ENCODE peak calls at places on chromosomes 12 and 14, in ten cellular contexts. U is cardiac muscle cell; H is bronchial epithelial cell; W is CD8-positive, alpha-beta memory T cell; O is AG10803; Q is ovary; V is choroid plexus epithelial cell; L is uterus; P is transverse colon; T is ascending aorta. S is an unnamed sample.

GRCh38 chr12:51622564-51622963 is 31.5 kb downstream of the SCN8A start:
- DNase-seq in U (no peak), H (no peak), W (no peak), O (peak), Q (no peak), V (peak), L (no peak), P (no peak), T (no peak), S (no peak)

GRCh38 chr12:95736631-95737030 is 53.9 kb downstream of the NTN4 start:
- DNase-seq in U (no peak), H (no peak), W (no peak), O (peak), Q (no peak), V (no peak), L (no peak), P (no peak), T (no peak), S (no peak)

GRCh38 chr12:97173672-97174385 is 266.8 kb downstream of the NEDD1 start:
- DNase-seq in U (no peak), H (no peak), W (no peak), O (no peak), Q (no peak), V (no peak), L (no peak), P (no peak), T (no peak), S (no peak)

GRCh38 chr14:89534896-89535615 is 118.0 kb upstream of the FOXN3 start:
- DNase-seq in U (no peak), H (no peak), W (no peak), O (peak), Q (no peak), V (peak), L (no peak), P (no peak), T (no peak), S (no peak)

GRCh38 chr12:47812797-47813490 is 6.8 kb downstream of the HDAC7 start:
- DNase-seq in U (peak), H (peak), W (peak), O (peak), Q (peak), V (peak), L (peak), P (peak), T (peak), S (peak)

GRCh38 chr14:82180057-82180620 is 646.5 kb upstream of the SEL1L start:
- DNase-seq in U (no peak), H (no peak), W (no peak), O (no peak), Q (no peak), V (no peak), L (no peak), P (no peak), T (no peak), S (no peak)

GRCh38 chr12:77062846-77063461 is 2.4 kb downstream of the E2F7 start:
- DNase-seq in U (no peak), H (peak), W (no peak), O (no peak), Q (peak), V (peak), L (peak), P (no peak), T (no peak), S (no peak)

GRCh38 chr12:131124487-131125280 is 171.0 kb downstream of the ADGRD1 start:
- DNase-seq in U (no peak), H (no peak), W (no peak), O (no peak), Q (no peak), V (no peak), L (no peak), P (no peak), T (no peak), S (no peak)

GRCh38 chr14:96126339-96126770 is 78.3 kb upstream of the BDKRB2 start:
- DNase-seq in U (no peak), H (no peak), W (peak), O (peak), Q (no peak), V (peak), L (no peak), P (no peak), T (no peak), S (peak)

GRCh38 chr12:129772463-129773169 is 131.2 kb downstream of the TMEM132D start:
- DNase-seq in U (no peak), H (no peak), W (no peak), O (no peak), Q (no peak), V (peak), L (no peak), P (no peak), T (no peak), S (no peak)

GRCh38 chr14:73741386-73741875 is 27.2 kb upstream of the PNMA1 start:
- DNase-seq in U (no peak), H (peak), W (peak), O (no peak), Q (peak), V (peak), L (peak), P (peak), T (no peak), S (peak)

GRCh38 chr14:22225526-22226133 is 363.4 kb downstream of the DAD1 start:
- DNase-seq in U (no peak), H (peak), W (no peak), O (peak), Q (no peak), V (peak), L (no peak), P (no peak), T (no peak), S (no peak)

GRCh38 chr14:79271122-79271521 is 940.2 kb downstream of the DIO2 start:
- DNase-seq in U (no peak), H (no peak), W (no peak), O (no peak), Q (no peak), V (no peak), L (no peak), P (no peak), T (no peak), S (no peak)

GRCh38 chr12:19981944-19982343 is 386.4 kb upstream of the PDE3A start:
- DNase-seq in U (no peak), H (no peak), W (no peak), O (no peak), Q (no peak), V (no peak), L (no peak), P (no peak), T (no peak), S (no peak)

GRCh38 chr12:121282072-121282742 is 14.3 kb downstream of the CAMKK2 start:
- DNase-seq in U (no peak), H (no peak), W (no peak), O (no peak), Q (no peak), V (no peak), L (no peak), P (no peak), T (no peak), S (no peak)

DNA sequence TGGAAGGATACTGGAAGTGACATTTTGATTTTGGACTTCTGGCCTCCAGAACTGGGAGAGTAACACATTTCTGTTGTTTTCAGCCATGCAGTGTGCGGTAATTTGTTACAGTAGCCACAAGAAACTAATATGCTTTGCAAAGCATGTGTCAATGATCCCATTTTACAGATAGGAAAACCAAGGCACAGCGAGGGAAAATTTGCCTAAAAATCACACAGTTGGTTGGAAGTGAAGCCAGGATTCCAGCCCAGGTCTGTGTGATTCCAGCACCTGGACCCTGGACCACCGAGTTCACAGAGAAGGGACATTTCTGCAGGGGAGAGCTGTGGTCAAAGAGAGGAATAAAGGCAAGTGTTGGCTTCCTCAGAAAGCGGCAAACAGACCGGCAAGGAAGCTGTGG is 106.7 kb upstream of the MED13L start:
- DNase-seq in U (no peak), H (no peak), W (no peak), O (no peak), Q (no peak), V (no peak), L (no peak), P (no peak), T (no peak), S (no peak)
- H3K4me3 ChIP-seq in U (no peak), H (no peak), W (no peak), O (no peak), Q (no peak), V (no peak), L (no peak), P (no peak), T (no peak), S (no peak)

GRCh38 chr14:65462411-65462810 is 49.9 kb downstream of the FUT8 start:
- DNase-seq in U (no peak), H (peak), W (no peak), O (peak), Q (no peak), V (peak), L (no peak), P (no peak), T (no peak), S (no peak)
- H3K4me3 ChIP-seq in U (no peak), H (no peak), W (no peak), O (no peak), Q (no peak), V (no peak), L (no peak), P (no peak), T (no peak), S (no peak)

DNA sequence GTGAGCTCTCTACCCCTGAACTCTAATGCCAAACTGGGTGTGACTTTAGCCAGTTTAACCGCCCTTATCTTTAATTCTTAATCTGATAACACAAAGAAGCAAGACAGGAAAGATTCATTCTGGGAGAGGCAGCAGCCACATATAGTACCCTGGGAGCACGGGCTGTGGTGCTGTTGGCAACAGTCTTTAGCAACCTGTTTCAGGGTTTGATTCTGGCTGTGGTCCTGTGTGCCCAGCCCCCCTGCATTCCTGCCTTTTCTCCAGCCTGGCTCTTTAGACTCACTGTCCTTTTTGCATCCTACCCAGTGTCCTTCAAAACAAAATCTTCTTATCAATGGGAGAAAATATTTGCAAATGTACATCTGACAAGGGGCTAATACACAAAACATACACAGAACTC is 275.2 kb downstream of the GXYLT1 start:
- DNase-seq in U (no peak), H (no peak), W (no peak), O (no peak), Q (no peak), V (no peak), L (no peak), P (no peak), T (no peak), S (no peak)
- H3K4me3 ChIP-seq in U (no peak), H (no peak), W (no peak), O (no peak), Q (no peak), V (no peak), L (no peak), P (no peak), T (no peak), S (no peak)

GRCh38 chr12:143964-144649 is 69.8 kb downstream of the SLC6A12 start:
- DNase-seq in U (no peak), H (no peak), W (no peak), O (peak), Q (no peak), V (no peak), L (no peak), P (peak), T (no peak), S (no peak)
- H3K4me3 ChIP-seq in U (no peak), H (no peak), W (no peak), O (no peak), Q (no peak), V (no peak), L (no peak), P (no peak), T (no peak), S (no peak)

DNA sequence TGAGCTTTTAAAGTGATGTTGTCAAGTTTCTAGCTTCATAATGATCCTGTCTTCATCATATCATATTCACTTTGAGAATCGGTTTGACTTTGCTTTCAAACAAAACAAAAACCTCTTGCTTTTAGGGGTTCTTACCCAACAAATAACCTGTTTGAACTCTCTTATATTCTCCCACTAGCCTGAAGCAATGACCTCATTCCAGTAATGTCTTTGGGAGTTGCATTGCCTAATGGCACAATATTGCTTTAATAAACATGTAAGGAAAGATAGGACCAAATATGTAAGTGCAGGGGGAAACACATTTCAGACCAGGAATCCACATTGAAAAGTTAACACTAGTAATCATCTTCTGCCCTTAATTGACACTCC is 27.6 kb downstream of the WBP11 start:
- DNase-seq in U (no peak), H (peak), W (no peak), O (peak), Q (no peak), V (peak), L (no peak), P (no peak), T (no peak), S (no peak)
- H3K4me3 ChIP-seq in U (no peak), H (peak), W (peak), O (peak), Q (peak), V (peak), L (peak), P (peak), T (peak), S (no peak)

GRCh38 chr14:44898547-44898946 is 63.2 kb downstream of the KLHL28 start:
- DNase-seq in U (no peak), H (peak), W (no peak), O (peak), Q (no peak), V (no peak), L (no peak), P (no peak), T (no peak), S (no peak)
- H3K4me3 ChIP-seq in U (peak), H (no peak), W (no peak), O (peak), Q (peak), V (no peak), L (peak), P (peak), T (peak), S (no peak)

GRCh38 chr14:75205586-75205985 is 29.2 kb upstream of the TMED10 start:
- DNase-seq in U (no peak), H (peak), W (no peak), O (peak), Q (no peak), V (peak), L (no peak), P (no peak), T (no peak), S (no peak)

GRCh38 chr14:75200451-75200850 is 24.0 kb upstream of the TMED10 start:
- DNase-seq in U (no peak), H (peak), W (no peak), O (no peak), Q (no peak), V (no peak), L (no peak), P (peak), T (no peak), S (no peak)

GRCh38 chr14:75201087-75201486 is 24.7 kb upstream of the TMED10 start:
- DNase-seq in U (no peak), H (no peak), W (no peak), O (no peak), Q (no peak), V (no peak), L (no peak), P (no peak), T (no peak), S (no peak)

GRCh38 chr14:75204106-75204505 is 27.7 kb upstream of the TMED10 start:
- DNase-seq in U (no peak), H (peak), W (no peak), O (peak), Q (no peak), V (peak), L (no peak), P (peak), T (no peak), S (no peak)

DNA sequence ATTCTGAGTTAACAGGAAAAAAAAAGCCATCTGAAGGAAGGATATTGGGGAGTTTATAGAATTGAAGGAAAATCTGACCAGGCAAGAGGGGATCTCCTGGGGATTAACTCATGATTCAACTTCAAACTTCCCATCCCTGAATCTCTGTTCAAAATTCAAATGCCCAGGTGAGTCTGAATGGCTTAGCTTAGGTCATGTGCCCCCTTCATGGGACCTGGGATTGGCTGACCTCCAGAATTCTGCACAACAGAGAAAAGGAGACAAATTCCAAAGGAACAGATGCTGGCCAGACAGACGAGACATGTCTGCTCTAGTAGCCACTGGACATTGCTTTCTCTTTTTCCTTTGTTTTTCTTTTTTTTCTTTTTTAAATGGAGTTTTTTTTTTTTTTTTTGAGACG is 26.3 kb upstream of the TMED10 start:
- DNase-seq in U (no peak), H (no peak), W (no peak), O (no peak), Q (no peak), V (peak), L (no peak), P (no peak), T (no peak), S (no peak)
- H3K4me3 ChIP-seq in U (no peak), H (no peak), W (no peak), O (no peak), Q (no peak), V (no peak), L (no peak), P (no peak), T (no peak), S (no peak)

GRCh38 chr12:53454710-53455109 is 2.8 kb downstream of the PCBP2 start:
- DNase-seq in U (no peak), H (no peak), W (no peak), O (no peak), Q (no peak), V (no peak), L (no peak), P (no peak), T (no peak), S (no peak)
- H3K4me3 ChIP-seq in U (no peak), H (no peak), W (no peak), O (no peak), Q (no peak), V (peak), L (no peak), P (no peak), T (no peak), S (no peak)

DNA sequence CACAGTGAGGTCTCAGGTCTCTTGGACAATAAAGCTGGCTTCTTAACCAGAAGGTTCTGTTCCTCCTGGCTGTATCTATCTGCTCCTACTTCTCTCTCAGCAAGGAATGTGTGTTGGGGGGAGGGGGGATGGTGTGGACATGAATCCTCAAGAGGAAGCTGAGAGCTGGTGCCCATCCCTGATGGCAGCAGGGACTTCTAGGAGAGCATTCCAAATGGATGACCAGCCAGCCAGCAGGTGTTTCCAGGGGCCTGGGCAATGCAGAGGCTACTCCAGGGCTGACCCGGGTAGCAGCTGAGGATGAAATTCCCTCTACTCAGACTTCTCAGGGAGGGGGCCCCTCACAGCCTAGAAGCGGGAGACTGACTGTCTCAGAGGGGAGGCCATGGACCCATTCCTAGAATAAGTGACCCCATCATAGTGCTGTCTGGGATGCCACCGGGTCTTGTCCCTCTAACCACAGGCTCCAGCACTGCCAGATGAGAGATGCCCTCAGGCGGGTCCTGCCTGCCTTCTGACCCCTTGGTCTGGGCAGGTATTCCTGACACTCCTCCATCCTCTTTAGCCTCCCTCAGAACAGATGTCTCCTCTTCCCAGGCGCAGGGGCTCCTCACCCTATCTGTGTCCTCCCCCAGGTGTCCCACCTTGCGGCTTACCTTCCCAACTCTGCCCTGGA is 1.2 kb downstream of the RAB15 start:
- DNase-seq in U (peak), H (no peak), W (no peak), O (peak), Q (no peak), V (no peak), L (no peak), P (peak), T (no peak), S (no peak)
- H3K4me3 ChIP-seq in U (peak), H (no peak), W (no peak), O (peak), Q (peak), V (peak), L (peak), P (peak), T (peak), S (no peak)

GRCh38 chr12:6323340-6323994 is 13.0 kb downstream of the PLEKHG6 start:
- DNase-seq in U (peak), H (peak), W (peak), O (peak), Q (peak), V (peak), L (peak), P (no peak), T (no peak), S (peak)
- H3K4me3 ChIP-seq in U (no peak), H (no peak), W (peak), O (no peak), Q (no peak), V (no peak), L (no peak), P (peak), T (no peak), S (no peak)